ENCODE peak calls at places on chromosome 9, in four cellular contexts. One of them, this sample, is unnamed.

GRCh38 chr9:35236692-35237091 is 74.9 kb downstream of the UNC13B start:
- DNase-seq in MM.1S: peak
- DNase-seq in mesendoderm: peak
- DNase-seq in AG04450: no peak
- DNase-seq in this sample: no peak

GRCh38 chr9:113614843-113615648 is 151.5 kb downstream of the RGS3 start:
- DNase-seq in MM.1S: no peak
- DNase-seq in mesendoderm: no peak
- DNase-seq in AG04450: no peak
- DNase-seq in this sample: peak

GRCh38 chr9:30711591-30711990 is 1672.9 kb upstream of the ACO1 start:
- DNase-seq in MM.1S: no peak
- DNase-seq in mesendoderm: no peak
- DNase-seq in AG04450: no peak
- DNase-seq in this sample: no peak

GRCh38 chr9:91784673-91785402 is 165.2 kb downstream of the ROR2 start:
- DNase-seq in MM.1S: no peak
- DNase-seq in mesendoderm: no peak
- DNase-seq in AG04450: no peak
- DNase-seq in this sample: no peak

GRCh38 chr9:135857371-135857786 is 50.0 kb downstream of the CAMSAP1 start:
- DNase-seq in MM.1S: no peak
- DNase-seq in mesendoderm: no peak
- DNase-seq in AG04450: peak
- DNase-seq in this sample: peak

GRCh38 chr9:132651259-132651658 is 18.5 kb downstream of the DDX31 start:
- DNase-seq in MM.1S: peak
- DNase-seq in mesendoderm: no peak
- DNase-seq in AG04450: peak
- DNase-seq in this sample: peak

GRCh38 chr9:122474561-122474960 is 3.2 kb downstream of the OR1J1 start:
- DNase-seq in MM.1S: no peak
- DNase-seq in mesendoderm: no peak
- DNase-seq in AG04450: no peak
- DNase-seq in this sample: peak

GRCh38 chr9:108234811-108235210 is 621.0 kb downstream of the ACTL7B start:
- DNase-seq in MM.1S: no peak
- DNase-seq in mesendoderm: peak
- DNase-seq in AG04450: no peak
- DNase-seq in this sample: peak

GRCh38 chr9:136687721-136688223 is 515 bp upstream of the AGPAT2 start:
- DNase-seq in MM.1S: no peak
- DNase-seq in mesendoderm: no peak
- DNase-seq in AG04450: no peak
- DNase-seq in this sample: no peak

GRCh38 chr9:130927995-130928900 is 10.8 kb downstream of the FIBCD1 start:
- DNase-seq in MM.1S: no peak
- DNase-seq in mesendoderm: no peak
- DNase-seq in AG04450: no peak
- DNase-seq in this sample: peak

GRCh38 chr9:111232997-111233790 is 96.8 kb downstream of the OR2K2 start:
- DNase-seq in MM.1S: no peak
- DNase-seq in mesendoderm: peak
- DNase-seq in AG04450: no peak
- DNase-seq in this sample: no peak

GRCh38 chr9:94553029-94553938 is 1.6 kb upstream of the PCAT7 start:
- DNase-seq in MM.1S: no peak
- DNase-seq in mesendoderm: peak
- DNase-seq in AG04450: no peak
- DNase-seq in this sample: no peak

GRCh38 chr9:114902773-114903589 is 27.4 kb downstream of the TNFSF8 start:
- DNase-seq in MM.1S: peak
- DNase-seq in mesendoderm: no peak
- DNase-seq in AG04450: no peak
- DNase-seq in this sample: peak

GRCh38 chr9:96141666-96142065 is 160.3 kb downstream of the HSD17B3 start:
- DNase-seq in MM.1S: peak
- DNase-seq in mesendoderm: no peak
- DNase-seq in AG04450: no peak
- DNase-seq in this sample: peak

GRCh38 chr9:108322326-108323098 is 533.3 kb downstream of the ACTL7B start:
- DNase-seq in MM.1S: no peak
- DNase-seq in mesendoderm: no peak
- DNase-seq in AG04450: no peak
- DNase-seq in this sample: no peak

GRCh38 chr9:15306068-15306756 is 804 bp downstream of the TTC39B start:
- DNase-seq in MM.1S: no peak
- DNase-seq in mesendoderm: peak
- DNase-seq in AG04450: no peak
- DNase-seq in this sample: peak

GRCh38 chr9:72232778-72233177 is 83.5 kb downstream of the GDA start:
- DNase-seq in MM.1S: no peak
- DNase-seq in mesendoderm: no peak
- DNase-seq in AG04450: no peak
- DNase-seq in this sample: no peak

GRCh38 chr9:93123561-93124283 is 10.3 kb downstream of the NINJ1 start:
- DNase-seq in MM.1S: no peak
- DNase-seq in mesendoderm: no peak
- DNase-seq in AG04450: no peak
- DNase-seq in this sample: no peak

GRCh38 chr9:37302277-37302676 is 120.2 kb upstream of the GRHPR start:
- DNase-seq in MM.1S: peak
- DNase-seq in mesendoderm: no peak
- DNase-seq in AG04450: no peak
- DNase-seq in this sample: no peak

GRCh38 chr9:37295796-37296195 is 126.7 kb upstream of the GRHPR start:
- DNase-seq in MM.1S: peak
- DNase-seq in mesendoderm: peak
- DNase-seq in AG04450: no peak
- DNase-seq in this sample: no peak

GRCh38 chr9:37297592-37297991 is 124.9 kb upstream of the GRHPR start:
- DNase-seq in MM.1S: no peak
- DNase-seq in mesendoderm: no peak
- DNase-seq in AG04450: no peak
- DNase-seq in this sample: no peak

GRCh38 chr9:37300620-37301368 is 121.7 kb upstream of the GRHPR start:
- DNase-seq in MM.1S: no peak
- DNase-seq in mesendoderm: peak
- DNase-seq in AG04450: no peak
- DNase-seq in this sample: peak

GRCh38 chr9:37301369-37302172 is 120.9 kb upstream of the GRHPR start:
- DNase-seq in MM.1S: no peak
- DNase-seq in mesendoderm: no peak
- DNase-seq in AG04450: no peak
- DNase-seq in this sample: no peak
- H3K4me3 ChIP-seq in MM.1S: no peak
- H3K4me3 ChIP-seq in mesendoderm: no peak
- H3K4me3 ChIP-seq in AG04450: no peak
- H3K4me3 ChIP-seq in this sample: no peak

GRCh38 chr9:21031818-21032203 is 371 bp upstream of the HACD4 start:
- DNase-seq in MM.1S: no peak
- DNase-seq in mesendoderm: no peak
- DNase-seq in AG04450: no peak
- DNase-seq in this sample: no peak
- H3K4me3 ChIP-seq in MM.1S: no peak
- H3K4me3 ChIP-seq in mesendoderm: no peak
- H3K4me3 ChIP-seq in AG04450: peak
- H3K4me3 ChIP-seq in this sample: peak

DNA sequence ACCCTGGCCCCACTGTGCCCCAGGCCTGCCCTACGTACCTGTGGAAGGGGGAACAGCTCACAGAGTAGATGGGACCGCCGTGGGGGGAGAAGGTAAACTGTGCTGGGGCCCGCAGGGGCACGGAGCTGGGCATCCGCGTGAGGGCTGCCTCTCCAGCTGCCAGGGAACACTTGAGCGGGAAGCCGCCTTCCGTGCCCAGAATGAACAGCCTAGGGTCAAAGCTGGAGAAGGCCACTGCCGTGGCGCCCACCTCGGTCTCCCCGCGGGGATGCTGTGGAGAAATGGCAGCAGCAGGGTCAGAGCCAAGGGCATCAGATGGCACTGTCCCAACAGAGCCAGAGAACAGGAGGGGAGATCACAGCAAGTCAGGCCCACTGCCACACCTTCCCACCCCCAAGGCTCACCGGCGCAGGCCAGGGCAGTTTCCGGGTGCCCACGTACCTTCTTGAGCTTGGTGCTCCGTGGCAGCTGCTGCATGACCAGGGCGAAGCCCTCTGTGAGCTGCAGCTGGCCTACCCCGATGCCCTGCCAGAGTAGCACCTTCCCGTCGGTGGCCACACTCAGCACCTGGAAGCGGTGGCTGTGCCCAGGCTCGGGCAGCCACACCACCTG is 21.9 kb downstream of the DYNC2I2 start:
- DNase-seq in MM.1S: no peak
- DNase-seq in mesendoderm: no peak
- DNase-seq in AG04450: no peak
- DNase-seq in this sample: no peak
- H3K4me3 ChIP-seq in MM.1S: no peak
- H3K4me3 ChIP-seq in mesendoderm: no peak
- H3K4me3 ChIP-seq in AG04450: no peak
- H3K4me3 ChIP-seq in this sample: no peak

DNA sequence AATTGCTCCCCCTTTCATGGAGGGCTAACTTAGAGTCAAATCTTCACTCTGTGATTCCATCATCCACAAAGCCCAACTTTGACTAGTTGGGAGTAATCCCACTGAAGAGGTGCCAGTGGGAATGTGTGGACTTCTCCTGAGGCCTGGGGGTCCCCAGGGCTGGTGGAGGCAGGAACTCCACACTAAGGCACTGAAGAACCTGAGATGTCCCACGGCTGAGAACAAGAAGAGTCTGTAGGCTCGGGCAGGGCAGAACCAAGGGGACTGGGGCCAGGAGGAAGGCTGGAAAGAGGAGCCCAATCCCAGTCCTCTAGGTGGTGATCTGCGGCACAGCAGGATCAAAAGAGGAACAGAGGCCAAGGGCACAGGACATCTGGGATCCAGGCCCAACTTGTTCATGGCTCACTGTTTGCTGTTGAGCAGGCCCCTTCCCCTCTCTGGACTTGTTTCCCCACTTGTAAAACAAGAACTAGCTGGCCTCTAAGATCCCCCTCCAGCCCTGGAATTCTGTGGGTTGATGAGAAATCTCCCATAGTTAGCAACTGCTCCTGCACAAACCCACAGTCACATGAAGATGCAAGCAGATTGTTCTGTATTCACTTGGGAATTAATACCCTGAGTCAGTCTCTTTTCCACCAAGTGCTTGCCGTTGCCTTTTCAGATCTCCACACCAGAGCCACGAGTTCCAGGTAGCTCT is 32.7 kb upstream of the ALDH1B1 start:
- DNase-seq in MM.1S: no peak
- DNase-seq in mesendoderm: no peak
- DNase-seq in AG04450: no peak
- DNase-seq in this sample: no peak
- H3K4me3 ChIP-seq in MM.1S: no peak
- H3K4me3 ChIP-seq in mesendoderm: no peak
- H3K4me3 ChIP-seq in AG04450: no peak
- H3K4me3 ChIP-seq in this sample: no peak